ENCODE peak calls at places on chromosomes 4 and X, in seven cellular contexts. B is HS-5; Q is G401; O is CD8-positive, alpha-beta memory T cell; J is foreskin keratinocyte; C is H9; G is neural crest cell. K is an unnamed sample.

GRCh38 chr4:107265859-107266258 is 229.7 kb upstream of the DKK2 start:
- DNase-seq in B (no peak), Q (no peak), O (no peak), J (no peak), C (no peak), G (no peak), K (no peak)

GRCh38 chr4:142168181-142168580 is 531.8 kb downstream of the IL15 start:
- DNase-seq in B (no peak), Q (no peak), O (no peak), J (no peak), C (no peak), G (no peak), K (no peak)

GRCh38 chr4:176927664-176928063 is 134.9 kb upstream of the VEGFC start:
- DNase-seq in B (peak), Q (no peak), O (no peak), J (peak), C (no peak), G (no peak), K (no peak)

GRCh38 chr4:14169460-14169859 is 541.9 kb upstream of the BOD1L1 start:
- DNase-seq in B (peak), Q (no peak), O (no peak), J (no peak), C (no peak), G (no peak), K (no peak)

GRCh38 chrX:93538575-93538974 is 134.8 kb downstream of the NAP1L3 start:
- DNase-seq in B (no peak), Q (no peak), O (no peak), J (no peak), C (no peak), G (no peak), K (no peak)

GRCh38 chr4:15395342-15395741 is 32.5 kb upstream of the C1QTNF7 start:
- DNase-seq in B (no peak), Q (no peak), O (no peak), J (no peak), C (no peak), G (no peak), K (no peak)

GRCh38 chr4:150515135-150515534 is 66.8 kb upstream of the MAB21L2 start:
- DNase-seq in B (no peak), Q (no peak), O (no peak), J (no peak), C (no peak), G (no peak), K (no peak)

GRCh38 chr4:68373513-68373912 is 23.6 kb upstream of the YTHDC1 start:
- DNase-seq in B (no peak), Q (peak), O (peak), J (peak), C (peak), G (peak), K (peak)

GRCh38 chr4:76717431-76717830 is 180.5 kb downstream of the SOWAHB start:
- DNase-seq in B (no peak), Q (no peak), O (no peak), J (no peak), C (no peak), G (no peak), K (no peak)

GRCh38 chrX:17412692-17413091 is 37.7 kb downstream of the NHS start:
- DNase-seq in B (peak), Q (no peak), O (no peak), J (peak), C (no peak), G (no peak), K (no peak)

GRCh38 chrX:153603131-153603656 is 4.3 kb upstream of the CCNQ start:
- DNase-seq in B (no peak), Q (no peak), O (no peak), J (no peak), C (no peak), G (no peak), K (no peak)

GRCh38 chr4:112765317-112765989 is 128.5 kb downstream of the LARP7 start:
- DNase-seq in B (no peak), Q (peak), O (no peak), J (no peak), C (no peak), G (no peak), K (no peak)

GRCh38 chrX:133985164-133986007 is at the start of gene GPC3:
- DNase-seq in B (no peak), Q (peak), O (no peak), J (no peak), C (peak), G (peak), K (peak)

GRCh38 chr4:144518181-144518895 is 127.6 kb upstream of the HHIP start:
- DNase-seq in B (no peak), Q (no peak), O (no peak), J (no peak), C (no peak), G (no peak), K (no peak)

GRCh38 chr4:86338989-86339388 is 20.9 kb downstream of the MAPK10 start:
- DNase-seq in B (peak), Q (no peak), O (no peak), J (peak), C (no peak), G (no peak), K (no peak)

GRCh38 chr4:2040391-2041233 is 18.5 kb upstream of the NAT8L start:
- DNase-seq in B (no peak), Q (no peak), O (no peak), J (no peak), C (peak), G (no peak), K (no peak)

GRCh38 chr4:124726269-124726668 is 13.7 kb upstream of the ANKRD50 start:
- DNase-seq in B (no peak), Q (no peak), O (no peak), J (no peak), C (no peak), G (no peak), K (no peak)

GRCh38 chr4:115334736-115335411 is 221.5 kb upstream of the NDST4 start:
- DNase-seq in B (no peak), Q (no peak), O (no peak), J (no peak), C (no peak), G (no peak), K (no peak)

GRCh38 chrX:121365572-121366161 is 318.3 kb downstream of the GLUD2 start:
- DNase-seq in B (no peak), Q (no peak), O (no peak), J (no peak), C (no peak), G (no peak), K (no peak)

GRCh38 chr4:40927108-40927507 is 177.4 kb downstream of the NSUN7 start:
- DNase-seq in B (no peak), Q (no peak), O (no peak), J (no peak), C (no peak), G (no peak), K (no peak)

GRCh38 chr4:118682928-118683327 is 2.3 kb upstream of the METTL14 start:
- DNase-seq in B (no peak), Q (no peak), O (no peak), J (no peak), C (no peak), G (no peak), K (no peak)

GRCh38 chrX:105880491-105880890 is 58.2 kb downstream of the NRK start:
- DNase-seq in B (no peak), Q (no peak), O (no peak), J (no peak), C (no peak), G (no peak), K (no peak)

GRCh38 chr4:183571350-183572076 is 66.7 kb downstream of the ING2 start:
- DNase-seq in B (no peak), Q (no peak), O (no peak), J (peak), C (no peak), G (no peak), K (no peak)

GRCh38 chr4:37990731-37991130 is 30.5 kb downstream of the PTTG2 start:
- DNase-seq in B (no peak), Q (no peak), O (no peak), J (no peak), C (no peak), G (no peak), K (no peak)

GRCh38 chr4:48594185-48594584 is 104.1 kb downstream of the ZAR1 start:
- DNase-seq in B (no peak), Q (no peak), O (no peak), J (no peak), C (no peak), G (no peak), K (no peak)

GRCh38 chr4:176393306-176394013 is 73.7 kb downstream of the SPCS3 start:
- DNase-seq in B (no peak), Q (no peak), O (no peak), J (no peak), C (peak), G (no peak), K (no peak)

GRCh38 chr4:568962-569361 is 7.1 kb downstream of the TMEM271 start:
- DNase-seq in B (no peak), Q (no peak), O (no peak), J (no peak), C (no peak), G (no peak), K (no peak)

GRCh38 chr4:4492161-4492847 is 49.5 kb downstream of the STX18 start:
- DNase-seq in B (peak), Q (no peak), O (no peak), J (peak), C (no peak), G (no peak), K (no peak)

GRCh38 chr4:11585506-11585905 is 156.8 kb upstream of the HS3ST1 start:
- DNase-seq in B (no peak), Q (peak), O (no peak), J (peak), C (no peak), G (no peak), K (no peak)

GRCh38 chr4:145352438-145353145 is 129.1 kb upstream of the SMAD1 start:
- DNase-seq in B (no peak), Q (peak), O (no peak), J (no peak), C (no peak), G (no peak), K (no peak)

GRCh38 chr4:82957045-82957444 is 53.6 kb downstream of the LIN54 start:
- DNase-seq in B (no peak), Q (no peak), O (no peak), J (peak), C (no peak), G (no peak), K (no peak)

GRCh38 chr4:151239608-151240007 is 37.4 kb upstream of the PRSS48 start:
- DNase-seq in B (no peak), Q (no peak), O (no peak), J (no peak), C (no peak), G (no peak), K (no peak)

GRCh38 chrX:129565046-129565649 is 25.1 kb downstream of the OCRL start:
- DNase-seq in B (no peak), Q (no peak), O (no peak), J (no peak), C (peak), G (no peak), K (no peak)

GRCh38 chrX:58025979-58026378 is 115.7 kb upstream of the ZXDA start:
- DNase-seq in B (peak), Q (peak), O (no peak), J (no peak), C (no peak), G (no peak), K (no peak)

GRCh38 chrX:126165721-126166401 is at the start of gene DCAF12L2:
- DNase-seq in B (no peak), Q (peak), O (no peak), J (no peak), C (peak), G (peak), K (no peak)

GRCh38 chr4:52714597-52715254 is 36.5 kb downstream of the ERVMER34-1 start:
- DNase-seq in B (no peak), Q (no peak), O (no peak), J (no peak), C (no peak), G (no peak), K (no peak)

GRCh38 chrX:40581333-40581910 is 652 bp downstream of the ATP6AP2 start:
- DNase-seq in B (peak), Q (no peak), O (peak), J (no peak), C (no peak), G (no peak), K (no peak)

GRCh38 chrX:43349363-43349762 is 306.7 kb upstream of the MAOA start:
- DNase-seq in B (no peak), Q (no peak), O (peak), J (no peak), C (peak), G (peak), K (peak)

K was measured in stimulated activated CD4-positive, alpha-beta T cell treated with anti-CD3 and anti-CD28 coated beads, Interleukin-15, amount 100 ng/mL, for 48 hours.